ENCODE peak calls at places on chromosome 21, in six cellular contexts. N, B, P, I, H and Z are unnamed samples.

GRCh38 chr21:32826317-32827167 is 55.0 kb upstream of the PAXBP1 start:
- DNase-seq in N (peak; percentile 27), B (peak; percentile 62), P (peak; percentile 75), I (no peak), H (no peak), Z (peak; percentile 4)

GRCh38 chr21:18478513-18478912 is 74.9 kb upstream of the TMPRSS15 start:
- DNase-seq in N (no peak), B (no peak), P (no peak), I (no peak), H (no peak), Z (no peak)

GRCh38 chr21:15793547-15794235 is 63.9 kb downstream of the USP25 start:
- DNase-seq in N (no peak), B (no peak), P (peak; percentile 12), I (no peak), H (no peak), Z (no peak)

GRCh38 chr21:35319684-35320083 is 270.6 kb upstream of the RUNX1 start:
- DNase-seq in N (no peak), B (no peak), P (peak; percentile 54), I (no peak), H (no peak), Z (no peak)

GRCh38 chr21:29938968-29939858 is 583 bp downstream of the GRIK1 start:
- DNase-seq in N (no peak), B (peak; percentile 64), P (peak; percentile 20), I (no peak), H (no peak), Z (no peak)

GRCh38 chr21:31741116-31741515 is 9.2 kb upstream of the SCAF4 start:
- DNase-seq in N (no peak), B (no peak), P (no peak), I (no peak), H (no peak), Z (no peak)

GRCh38 chr21:8990326-8991087 is 1530.9 kb upstream of the TPTE start:
- DNase-seq in N (no peak), B (no peak), P (no peak), I (no peak), H (no peak), Z (no peak)

GRCh38 chr21:34865922-34866271 is 183.2 kb downstream of the RUNX1 start:
- DNase-seq in N (peak; percentile 91), B (peak; percentile 61), P (no peak), I (no peak), H (no peak), Z (no peak)

GRCh38 chr21:38806153-38806941 is 618 bp downstream of the ETS2 start:
- DNase-seq in N (no peak), B (peak; percentile 77), P (peak; percentile 41), I (no peak), H (peak; percentile 20), Z (no peak)

GRCh38 chr21:36560933-36561575 is 81.1 kb upstream of the CLDN14 start:
- DNase-seq in N (no peak), B (no peak), P (no peak), I (no peak), H (no peak), Z (no peak)

GRCh38 chr21:25907573-25908275 is 173.0 kb downstream of the GABPA start:
- DNase-seq in N (no peak), B (no peak), P (no peak), I (no peak), H (no peak), Z (no peak)

GRCh38 chr21:45050786-45051489 is 23.4 kb upstream of the ADARB1 start:
- DNase-seq in N (no peak), B (no peak), P (peak; percentile 97), I (no peak), H (no peak), Z (no peak)

GRCh38 chr21:31278511-31279155 is 65.4 kb downstream of the TIAM1 start:
- DNase-seq in N (no peak), B (no peak), P (no peak), I (no peak), H (no peak), Z (no peak)

GRCh38 chr21:45032332-45032731 is 42.0 kb upstream of the ADARB1 start:
- DNase-seq in N (no peak), B (no peak), P (no peak), I (no peak), H (no peak), Z (no peak)

GRCh38 chr21:36478941-36479340 is 981 bp downstream of the CLDN14 start:
- DNase-seq in N (no peak), B (peak; percentile 55), P (peak; percentile 55), I (no peak), H (no peak), Z (no peak)

GRCh38 chr21:42781150-42781980 is 98.0 kb downstream of the WDR4 start:
- DNase-seq in N (no peak), B (peak; percentile 49), P (peak; percentile 23), I (no peak), H (no peak), Z (no peak)

GRCh38 chr21:37877888-37878684 is 38.2 kb downstream of the KCNJ6 start:
- DNase-seq in N (no peak), B (no peak), P (no peak), I (no peak), H (no peak), Z (no peak)

GRCh38 chr21:37087188-37087587 is 14.1 kb downstream of the TTC3 start:
- DNase-seq in N (no peak), B (peak; percentile 7), P (peak; percentile 81), I (no peak), H (no peak), Z (no peak)

GRCh38 chr21:37337831-37338230 is 28.7 kb upstream of the DYRK1A start:
- DNase-seq in N (no peak), B (no peak), P (peak; percentile 30), I (no peak), H (no peak), Z (no peak)

GRCh38 chr21:17727361-17727760 is 91.8 kb downstream of the C21orf91 start:
- DNase-seq in N (no peak), B (no peak), P (no peak), I (no peak), H (no peak), Z (no peak)

GRCh38 chr21:43333301-43334062 is 93.4 kb downstream of the SIK1 start:
- DNase-seq in N (no peak), B (peak; percentile 54), P (peak; percentile 99), I (no peak), H (no peak), Z (no peak)

GRCh38 chr21:45865106-45865835 is 116.3 kb upstream of the COL6A1 start:
- DNase-seq in N (no peak), B (no peak), P (peak; percentile 84), I (no peak), H (no peak), Z (no peak)